ENCODE peak calls at places on chromosomes 7 and 10, in ten cellular contexts. One of them, this sample, is unnamed.

GRCh38 chr10:72010234-72010992 is 46.2 kb downstream of the CHST3 start:
- DNase-seq in CD8-positive, alpha-beta T cell: no peak
- DNase-seq in neuronal stem cell: no peak
- DNase-seq in CD4-positive, alpha-beta memory T cell: no peak
- DNase-seq in activated naive CD4-positive, alpha-beta T cell treated with anti-CD3 and anti-CD28 coated beads for 36 hours: no peak
- DNase-seq in naive thymus-derived CD8-positive, alpha-beta T cell: no peak
- DNase-seq in body of pancreas: no peak
- DNase-seq in HCEC 1CT: no peak
- DNase-seq in mucosa of descending colon: no peak
- DNase-seq in activated T-cell treated with anti-CD3 and anti-CD28 coated beads, Interleukin-2, amount 50 U/mL, for 48 hours: no peak
- DNase-seq in this sample: no peak

GRCh38 chr10:46094931-46095755 is 49.1 kb upstream of the MSMB start:
- DNase-seq in CD8-positive, alpha-beta T cell: no peak
- DNase-seq in neuronal stem cell: no peak
- DNase-seq in CD4-positive, alpha-beta memory T cell: peak
- DNase-seq in activated naive CD4-positive, alpha-beta T cell treated with anti-CD3 and anti-CD28 coated beads for 36 hours: no peak
- DNase-seq in naive thymus-derived CD8-positive, alpha-beta T cell: no peak
- DNase-seq in body of pancreas: no peak
- DNase-seq in HCEC 1CT: no peak
- DNase-seq in mucosa of descending colon: no peak
- DNase-seq in activated T-cell treated with anti-CD3 and anti-CD28 coated beads, Interleukin-2, amount 50 U/mL, for 48 hours: peak
- DNase-seq in this sample: no peak

GRCh38 chr7:2002561-2003450 is 229.9 kb downstream of the MAD1L1 start:
- DNase-seq in CD8-positive, alpha-beta T cell: no peak
- DNase-seq in neuronal stem cell: no peak
- DNase-seq in CD4-positive, alpha-beta memory T cell: no peak
- DNase-seq in activated naive CD4-positive, alpha-beta T cell treated with anti-CD3 and anti-CD28 coated beads for 36 hours: no peak
- DNase-seq in naive thymus-derived CD8-positive, alpha-beta T cell: no peak
- DNase-seq in body of pancreas: no peak
- DNase-seq in HCEC 1CT: no peak
- DNase-seq in mucosa of descending colon: peak
- DNase-seq in activated T-cell treated with anti-CD3 and anti-CD28 coated beads, Interleukin-2, amount 50 U/mL, for 48 hours: no peak
- DNase-seq in this sample: no peak

GRCh38 chr10:43863270-43863669 is 214.6 kb upstream of the ZNF32 start:
- DNase-seq in CD8-positive, alpha-beta T cell: no peak
- DNase-seq in neuronal stem cell: no peak
- DNase-seq in CD4-positive, alpha-beta memory T cell: no peak
- DNase-seq in activated naive CD4-positive, alpha-beta T cell treated with anti-CD3 and anti-CD28 coated beads for 36 hours: no peak
- DNase-seq in naive thymus-derived CD8-positive, alpha-beta T cell: no peak
- DNase-seq in body of pancreas: no peak
- DNase-seq in HCEC 1CT: no peak
- DNase-seq in mucosa of descending colon: no peak
- DNase-seq in activated T-cell treated with anti-CD3 and anti-CD28 coated beads, Interleukin-2, amount 50 U/mL, for 48 hours: no peak
- DNase-seq in this sample: no peak

GRCh38 chr7:31465285-31465684 is 48.6 kb upstream of the ITPRID1 start:
- DNase-seq in CD8-positive, alpha-beta T cell: no peak
- DNase-seq in neuronal stem cell: no peak
- DNase-seq in CD4-positive, alpha-beta memory T cell: no peak
- DNase-seq in activated naive CD4-positive, alpha-beta T cell treated with anti-CD3 and anti-CD28 coated beads for 36 hours: no peak
- DNase-seq in naive thymus-derived CD8-positive, alpha-beta T cell: no peak
- DNase-seq in body of pancreas: no peak
- DNase-seq in HCEC 1CT: no peak
- DNase-seq in mucosa of descending colon: no peak
- DNase-seq in activated T-cell treated with anti-CD3 and anti-CD28 coated beads, Interleukin-2, amount 50 U/mL, for 48 hours: no peak
- DNase-seq in this sample: no peak

GRCh38 chr10:88989824-88990527 is 622 bp upstream of the FAS start:
- DNase-seq in CD8-positive, alpha-beta T cell: no peak
- DNase-seq in neuronal stem cell: no peak
- DNase-seq in CD4-positive, alpha-beta memory T cell: no peak
- DNase-seq in activated naive CD4-positive, alpha-beta T cell treated with anti-CD3 and anti-CD28 coated beads for 36 hours: no peak
- DNase-seq in naive thymus-derived CD8-positive, alpha-beta T cell: no peak
- DNase-seq in body of pancreas: no peak
- DNase-seq in HCEC 1CT: peak
- DNase-seq in mucosa of descending colon: no peak
- DNase-seq in activated T-cell treated with anti-CD3 and anti-CD28 coated beads, Interleukin-2, amount 50 U/mL, for 48 hours: no peak
- DNase-seq in this sample: no peak

GRCh38 chr7:101792051-101792651 is 25.3 kb upstream of the CUX1 start:
- DNase-seq in CD8-positive, alpha-beta T cell: no peak
- DNase-seq in neuronal stem cell: no peak
- DNase-seq in CD4-positive, alpha-beta memory T cell: no peak
- DNase-seq in activated naive CD4-positive, alpha-beta T cell treated with anti-CD3 and anti-CD28 coated beads for 36 hours: no peak
- DNase-seq in naive thymus-derived CD8-positive, alpha-beta T cell: no peak
- DNase-seq in body of pancreas: no peak
- DNase-seq in HCEC 1CT: peak
- DNase-seq in mucosa of descending colon: no peak
- DNase-seq in activated T-cell treated with anti-CD3 and anti-CD28 coated beads, Interleukin-2, amount 50 U/mL, for 48 hours: no peak
- DNase-seq in this sample: no peak

GRCh38 chr10:12389154-12389734 is 39.9 kb downstream of the CAMK1D start:
- DNase-seq in CD8-positive, alpha-beta T cell: peak
- DNase-seq in neuronal stem cell: no peak
- DNase-seq in CD4-positive, alpha-beta memory T cell: no peak
- DNase-seq in activated naive CD4-positive, alpha-beta T cell treated with anti-CD3 and anti-CD28 coated beads for 36 hours: no peak
- DNase-seq in naive thymus-derived CD8-positive, alpha-beta T cell: no peak
- DNase-seq in body of pancreas: peak
- DNase-seq in HCEC 1CT: no peak
- DNase-seq in mucosa of descending colon: no peak
- DNase-seq in activated T-cell treated with anti-CD3 and anti-CD28 coated beads, Interleukin-2, amount 50 U/mL, for 48 hours: peak
- DNase-seq in this sample: no peak

GRCh38 chr7:100053201-100053600 is 3.6 kb downstream of the ZSCAN21 start:
- DNase-seq in CD8-positive, alpha-beta T cell: no peak
- DNase-seq in neuronal stem cell: no peak
- DNase-seq in CD4-positive, alpha-beta memory T cell: peak
- DNase-seq in activated naive CD4-positive, alpha-beta T cell treated with anti-CD3 and anti-CD28 coated beads for 36 hours: peak
- DNase-seq in naive thymus-derived CD8-positive, alpha-beta T cell: no peak
- DNase-seq in body of pancreas: peak
- DNase-seq in HCEC 1CT: peak
- DNase-seq in mucosa of descending colon: no peak
- DNase-seq in activated T-cell treated with anti-CD3 and anti-CD28 coated beads, Interleukin-2, amount 50 U/mL, for 48 hours: no peak
- DNase-seq in this sample: peak

GRCh38 chr10:25815999-25816768 is 117.8 kb upstream of the MYO3A start:
- DNase-seq in CD8-positive, alpha-beta T cell: no peak
- DNase-seq in neuronal stem cell: no peak
- DNase-seq in CD4-positive, alpha-beta memory T cell: no peak
- DNase-seq in activated naive CD4-positive, alpha-beta T cell treated with anti-CD3 and anti-CD28 coated beads for 36 hours: no peak
- DNase-seq in naive thymus-derived CD8-positive, alpha-beta T cell: no peak
- DNase-seq in body of pancreas: no peak
- DNase-seq in HCEC 1CT: no peak
- DNase-seq in mucosa of descending colon: no peak
- DNase-seq in activated T-cell treated with anti-CD3 and anti-CD28 coated beads, Interleukin-2, amount 50 U/mL, for 48 hours: no peak
- DNase-seq in this sample: peak

GRCh38 chr10:69071610-69072009 is 16.3 kb upstream of the SRGN start:
- DNase-seq in CD8-positive, alpha-beta T cell: no peak
- DNase-seq in neuronal stem cell: no peak
- DNase-seq in CD4-positive, alpha-beta memory T cell: no peak
- DNase-seq in activated naive CD4-positive, alpha-beta T cell treated with anti-CD3 and anti-CD28 coated beads for 36 hours: no peak
- DNase-seq in naive thymus-derived CD8-positive, alpha-beta T cell: no peak
- DNase-seq in body of pancreas: no peak
- DNase-seq in HCEC 1CT: no peak
- DNase-seq in mucosa of descending colon: no peak
- DNase-seq in activated T-cell treated with anti-CD3 and anti-CD28 coated beads, Interleukin-2, amount 50 U/mL, for 48 hours: no peak
- DNase-seq in this sample: no peak

GRCh38 chr7:97373743-97374142 is 256.2 kb downstream of the SDHAF3 start:
- DNase-seq in CD8-positive, alpha-beta T cell: no peak
- DNase-seq in neuronal stem cell: no peak
- DNase-seq in CD4-positive, alpha-beta memory T cell: no peak
- DNase-seq in activated naive CD4-positive, alpha-beta T cell treated with anti-CD3 and anti-CD28 coated beads for 36 hours: no peak
- DNase-seq in naive thymus-derived CD8-positive, alpha-beta T cell: no peak
- DNase-seq in body of pancreas: no peak
- DNase-seq in HCEC 1CT: no peak
- DNase-seq in mucosa of descending colon: no peak
- DNase-seq in activated T-cell treated with anti-CD3 and anti-CD28 coated beads, Interleukin-2, amount 50 U/mL, for 48 hours: no peak
- DNase-seq in this sample: no peak

GRCh38 chr7:11557627-11558026 is 274.4 kb downstream of the THSD7A start:
- DNase-seq in CD8-positive, alpha-beta T cell: no peak
- DNase-seq in neuronal stem cell: peak
- DNase-seq in CD4-positive, alpha-beta memory T cell: no peak
- DNase-seq in activated naive CD4-positive, alpha-beta T cell treated with anti-CD3 and anti-CD28 coated beads for 36 hours: no peak
- DNase-seq in naive thymus-derived CD8-positive, alpha-beta T cell: no peak
- DNase-seq in body of pancreas: no peak
- DNase-seq in HCEC 1CT: peak
- DNase-seq in mucosa of descending colon: no peak
- DNase-seq in activated T-cell treated with anti-CD3 and anti-CD28 coated beads, Interleukin-2, amount 50 U/mL, for 48 hours: no peak
- DNase-seq in this sample: peak

GRCh38 chr7:77538186-77538907 is 1.3 kb downstream of the PTPN12 start:
- DNase-seq in CD8-positive, alpha-beta T cell: no peak
- DNase-seq in neuronal stem cell: peak
- DNase-seq in CD4-positive, alpha-beta memory T cell: peak
- DNase-seq in activated naive CD4-positive, alpha-beta T cell treated with anti-CD3 and anti-CD28 coated beads for 36 hours: no peak
- DNase-seq in naive thymus-derived CD8-positive, alpha-beta T cell: no peak
- DNase-seq in body of pancreas: peak
- DNase-seq in HCEC 1CT: peak
- DNase-seq in mucosa of descending colon: peak
- DNase-seq in activated T-cell treated with anti-CD3 and anti-CD28 coated beads, Interleukin-2, amount 50 U/mL, for 48 hours: peak
- DNase-seq in this sample: peak

GRCh38 chr7:48526375-48526732 is 355.1 kb downstream of the ABCA13 start:
- DNase-seq in CD8-positive, alpha-beta T cell: no peak
- DNase-seq in neuronal stem cell: no peak
- DNase-seq in CD4-positive, alpha-beta memory T cell: no peak
- DNase-seq in activated naive CD4-positive, alpha-beta T cell treated with anti-CD3 and anti-CD28 coated beads for 36 hours: no peak
- DNase-seq in naive thymus-derived CD8-positive, alpha-beta T cell: no peak
- DNase-seq in body of pancreas: no peak
- DNase-seq in HCEC 1CT: no peak
- DNase-seq in mucosa of descending colon: no peak
- DNase-seq in activated T-cell treated with anti-CD3 and anti-CD28 coated beads, Interleukin-2, amount 50 U/mL, for 48 hours: no peak
- DNase-seq in this sample: no peak

GRCh38 chr7:5086256-5086655 is 40.6 kb downstream of the RBAK start:
- DNase-seq in CD8-positive, alpha-beta T cell: peak
- DNase-seq in neuronal stem cell: no peak
- DNase-seq in CD4-positive, alpha-beta memory T cell: no peak
- DNase-seq in activated naive CD4-positive, alpha-beta T cell treated with anti-CD3 and anti-CD28 coated beads for 36 hours: no peak
- DNase-seq in naive thymus-derived CD8-positive, alpha-beta T cell: no peak
- DNase-seq in body of pancreas: no peak
- DNase-seq in HCEC 1CT: no peak
- DNase-seq in mucosa of descending colon: no peak
- DNase-seq in activated T-cell treated with anti-CD3 and anti-CD28 coated beads, Interleukin-2, amount 50 U/mL, for 48 hours: no peak
- DNase-seq in this sample: no peak

GRCh38 chr7:142487124-142487523 is 229.3 kb upstream of the PRSS58 start:
- DNase-seq in CD8-positive, alpha-beta T cell: no peak
- DNase-seq in neuronal stem cell: no peak
- DNase-seq in CD4-positive, alpha-beta memory T cell: no peak
- DNase-seq in activated naive CD4-positive, alpha-beta T cell treated with anti-CD3 and anti-CD28 coated beads for 36 hours: no peak
- DNase-seq in naive thymus-derived CD8-positive, alpha-beta T cell: no peak
- DNase-seq in body of pancreas: no peak
- DNase-seq in HCEC 1CT: no peak
- DNase-seq in mucosa of descending colon: no peak
- DNase-seq in activated T-cell treated with anti-CD3 and anti-CD28 coated beads, Interleukin-2, amount 50 U/mL, for 48 hours: no peak
- DNase-seq in this sample: no peak

GRCh38 chr10:78568664-78569063 is 500.1 kb upstream of the ZMIZ1 start:
- DNase-seq in CD8-positive, alpha-beta T cell: no peak
- DNase-seq in neuronal stem cell: no peak
- DNase-seq in CD4-positive, alpha-beta memory T cell: no peak
- DNase-seq in activated naive CD4-positive, alpha-beta T cell treated with anti-CD3 and anti-CD28 coated beads for 36 hours: no peak
- DNase-seq in naive thymus-derived CD8-positive, alpha-beta T cell: no peak
- DNase-seq in body of pancreas: no peak
- DNase-seq in HCEC 1CT: no peak
- DNase-seq in mucosa of descending colon: no peak
- DNase-seq in activated T-cell treated with anti-CD3 and anti-CD28 coated beads, Interleukin-2, amount 50 U/mL, for 48 hours: no peak
- DNase-seq in this sample: no peak

GRCh38 chr7:31099451-31100444 is 47.6 kb downstream of the ADCYAP1R1 start:
- DNase-seq in CD8-positive, alpha-beta T cell: no peak
- DNase-seq in neuronal stem cell: no peak
- DNase-seq in CD4-positive, alpha-beta memory T cell: no peak
- DNase-seq in activated naive CD4-positive, alpha-beta T cell treated with anti-CD3 and anti-CD28 coated beads for 36 hours: no peak
- DNase-seq in naive thymus-derived CD8-positive, alpha-beta T cell: no peak
- DNase-seq in body of pancreas: no peak
- DNase-seq in HCEC 1CT: no peak
- DNase-seq in mucosa of descending colon: no peak
- DNase-seq in activated T-cell treated with anti-CD3 and anti-CD28 coated beads, Interleukin-2, amount 50 U/mL, for 48 hours: no peak
- DNase-seq in this sample: no peak

GRCh38 chr10:26437637-26438461 is at the start of gene APBB1IP:
- DNase-seq in CD8-positive, alpha-beta T cell: peak
- DNase-seq in neuronal stem cell: no peak
- DNase-seq in CD4-positive, alpha-beta memory T cell: peak
- DNase-seq in activated naive CD4-positive, alpha-beta T cell treated with anti-CD3 and anti-CD28 coated beads for 36 hours: peak
- DNase-seq in naive thymus-derived CD8-positive, alpha-beta T cell: no peak
- DNase-seq in body of pancreas: peak
- DNase-seq in HCEC 1CT: no peak
- DNase-seq in mucosa of descending colon: peak
- DNase-seq in activated T-cell treated with anti-CD3 and anti-CD28 coated beads, Interleukin-2, amount 50 U/mL, for 48 hours: peak
- DNase-seq in this sample: no peak

GRCh38 chr10:120963053-120963533 is 111.9 kb downstream of the WDR11 start:
- DNase-seq in CD8-positive, alpha-beta T cell: no peak
- DNase-seq in neuronal stem cell: peak
- DNase-seq in CD4-positive, alpha-beta memory T cell: no peak
- DNase-seq in activated naive CD4-positive, alpha-beta T cell treated with anti-CD3 and anti-CD28 coated beads for 36 hours: no peak
- DNase-seq in naive thymus-derived CD8-positive, alpha-beta T cell: no peak
- DNase-seq in body of pancreas: no peak
- DNase-seq in HCEC 1CT: no peak
- DNase-seq in mucosa of descending colon: no peak
- DNase-seq in activated T-cell treated with anti-CD3 and anti-CD28 coated beads, Interleukin-2, amount 50 U/mL, for 48 hours: no peak
- DNase-seq in this sample: no peak

GRCh38 chr7:4241791-4242190 is 440.3 kb upstream of the FOXK1 start:
- DNase-seq in CD8-positive, alpha-beta T cell: no peak
- DNase-seq in neuronal stem cell: no peak
- DNase-seq in CD4-positive, alpha-beta memory T cell: no peak
- DNase-seq in activated naive CD4-positive, alpha-beta T cell treated with anti-CD3 and anti-CD28 coated beads for 36 hours: no peak
- DNase-seq in naive thymus-derived CD8-positive, alpha-beta T cell: no peak
- DNase-seq in body of pancreas: no peak
- DNase-seq in HCEC 1CT: no peak
- DNase-seq in mucosa of descending colon: no peak
- DNase-seq in activated T-cell treated with anti-CD3 and anti-CD28 coated beads, Interleukin-2, amount 50 U/mL, for 48 hours: no peak
- DNase-seq in this sample: no peak

GRCh38 chr7:54728411-54728810 is 30.6 kb downstream of the SEC61G start:
- DNase-seq in CD8-positive, alpha-beta T cell: no peak
- DNase-seq in neuronal stem cell: no peak
- DNase-seq in CD4-positive, alpha-beta memory T cell: no peak
- DNase-seq in activated naive CD4-positive, alpha-beta T cell treated with anti-CD3 and anti-CD28 coated beads for 36 hours: no peak
- DNase-seq in naive thymus-derived CD8-positive, alpha-beta T cell: no peak
- DNase-seq in body of pancreas: no peak
- DNase-seq in HCEC 1CT: no peak
- DNase-seq in mucosa of descending colon: no peak
- DNase-seq in activated T-cell treated with anti-CD3 and anti-CD28 coated beads, Interleukin-2, amount 50 U/mL, for 48 hours: no peak
- DNase-seq in this sample: no peak

GRCh38 chr7:38844952-38845563 is 63.9 kb downstream of the VPS41 start:
- DNase-seq in CD8-positive, alpha-beta T cell: no peak
- DNase-seq in neuronal stem cell: no peak
- DNase-seq in CD4-positive, alpha-beta memory T cell: no peak
- DNase-seq in activated naive CD4-positive, alpha-beta T cell treated with anti-CD3 and anti-CD28 coated beads for 36 hours: no peak
- DNase-seq in naive thymus-derived CD8-positive, alpha-beta T cell: no peak
- DNase-seq in body of pancreas: no peak
- DNase-seq in HCEC 1CT: no peak
- DNase-seq in mucosa of descending colon: no peak
- DNase-seq in activated T-cell treated with anti-CD3 and anti-CD28 coated beads, Interleukin-2, amount 50 U/mL, for 48 hours: no peak
- DNase-seq in this sample: no peak

GRCh38 chr10:13788320-13788600 is 201.5 kb downstream of the PRPF18 start:
- DNase-seq in CD8-positive, alpha-beta T cell: no peak
- DNase-seq in neuronal stem cell: no peak
- DNase-seq in CD4-positive, alpha-beta memory T cell: no peak
- DNase-seq in activated naive CD4-positive, alpha-beta T cell treated with anti-CD3 and anti-CD28 coated beads for 36 hours: no peak
- DNase-seq in naive thymus-derived CD8-positive, alpha-beta T cell: no peak
- DNase-seq in body of pancreas: no peak
- DNase-seq in HCEC 1CT: peak
- DNase-seq in mucosa of descending colon: no peak
- DNase-seq in activated T-cell treated with anti-CD3 and anti-CD28 coated beads, Interleukin-2, amount 50 U/mL, for 48 hours: no peak
- DNase-seq in this sample: no peak

GRCh38 chr7:40918701-40919271 is 784.0 kb downstream of the SUGCT start:
- DNase-seq in CD8-positive, alpha-beta T cell: no peak
- DNase-seq in neuronal stem cell: no peak
- DNase-seq in CD4-positive, alpha-beta memory T cell: no peak
- DNase-seq in activated naive CD4-positive, alpha-beta T cell treated with anti-CD3 and anti-CD28 coated beads for 36 hours: no peak
- DNase-seq in naive thymus-derived CD8-positive, alpha-beta T cell: no peak
- DNase-seq in body of pancreas: no peak
- DNase-seq in HCEC 1CT: peak
- DNase-seq in mucosa of descending colon: no peak
- DNase-seq in activated T-cell treated with anti-CD3 and anti-CD28 coated beads, Interleukin-2, amount 50 U/mL, for 48 hours: no peak
- DNase-seq in this sample: no peak

GRCh38 chr10:122230222-122230621 is 40.9 kb upstream of the BTBD16 start:
- DNase-seq in CD8-positive, alpha-beta T cell: no peak
- DNase-seq in neuronal stem cell: no peak
- DNase-seq in CD4-positive, alpha-beta memory T cell: no peak
- DNase-seq in activated naive CD4-positive, alpha-beta T cell treated with anti-CD3 and anti-CD28 coated beads for 36 hours: no peak
- DNase-seq in naive thymus-derived CD8-positive, alpha-beta T cell: no peak
- DNase-seq in body of pancreas: no peak
- DNase-seq in HCEC 1CT: no peak
- DNase-seq in mucosa of descending colon: no peak
- DNase-seq in activated T-cell treated with anti-CD3 and anti-CD28 coated beads, Interleukin-2, amount 50 U/mL, for 48 hours: no peak
- DNase-seq in this sample: no peak

GRCh38 chr7:129550673-129551360 is 48.5 kb downstream of the SMKR1 start:
- DNase-seq in CD8-positive, alpha-beta T cell: no peak
- DNase-seq in neuronal stem cell: no peak
- DNase-seq in CD4-positive, alpha-beta memory T cell: no peak
- DNase-seq in activated naive CD4-positive, alpha-beta T cell treated with anti-CD3 and anti-CD28 coated beads for 36 hours: no peak
- DNase-seq in naive thymus-derived CD8-positive, alpha-beta T cell: no peak
- DNase-seq in body of pancreas: no peak
- DNase-seq in HCEC 1CT: no peak
- DNase-seq in mucosa of descending colon: no peak
- DNase-seq in activated T-cell treated with anti-CD3 and anti-CD28 coated beads, Interleukin-2, amount 50 U/mL, for 48 hours: no peak
- DNase-seq in this sample: no peak

This sample was measured in COR-L47.